ENCODE peak calls at places on chromosomes 5 and 9, in six cellular contexts. One of them, this sample, is unnamed.

GRCh38 chr5:154646841-154647759 is 108.1 kb upstream of the LARP1 start:
- DNase-seq in T-helper 9 cell: no peak
- DNase-seq in NT2/D1: no peak
- DNase-seq in HFF-Myc: no peak
- DNase-seq in endothelial cell: peak; percentile 14
- DNase-seq in activated CD8-positive, alpha-beta memory T cell treated with anti-CD3 and anti-CD28 coated beads, Interleukin-2, amount 50 U/mL, for 48 hours: peak; percentile 69
- DNase-seq in this sample: peak; percentile 67

GRCh38 chr9:90895786-90896185 is 94.2 kb downstream of the SYK start:
- DNase-seq in activated CD8-positive, alpha-beta memory T cell treated with anti-CD3 and anti-CD28 coated beads, Interleukin-2, amount 50 U/mL, for 48 hours: no peak
- DNase-seq in NT2/D1: no peak
- DNase-seq in HFF-Myc: no peak
- DNase-seq in endothelial cell: no peak
- DNase-seq in T-helper 9 cell: no peak
- DNase-seq in this sample: no peak

GRCh38 chr9:115333671-115334070 is 215.7 kb upstream of the TNC start:
- DNase-seq in HFF-Myc: no peak
- DNase-seq in endothelial cell: no peak
- DNase-seq in T-helper 9 cell: no peak
- DNase-seq in activated CD8-positive, alpha-beta memory T cell treated with anti-CD3 and anti-CD28 coated beads, Interleukin-2, amount 50 U/mL, for 48 hours: no peak
- DNase-seq in NT2/D1: no peak
- DNase-seq in this sample: no peak

GRCh38 chr9:109912726-109913460 is 132.9 kb downstream of the PALM2AKAP2 start:
- DNase-seq in endothelial cell: no peak
- DNase-seq in T-helper 9 cell: no peak
- DNase-seq in HFF-Myc: no peak
- DNase-seq in activated CD8-positive, alpha-beta memory T cell treated with anti-CD3 and anti-CD28 coated beads, Interleukin-2, amount 50 U/mL, for 48 hours: no peak
- DNase-seq in NT2/D1: no peak
- DNase-seq in this sample: peak; percentile 49

GRCh38 chr9:4196886-4197285 is 103.0 kb downstream of the GLIS3 start:
- DNase-seq in endothelial cell: no peak
- DNase-seq in NT2/D1: no peak
- DNase-seq in activated CD8-positive, alpha-beta memory T cell treated with anti-CD3 and anti-CD28 coated beads, Interleukin-2, amount 50 U/mL, for 48 hours: no peak
- DNase-seq in T-helper 9 cell: no peak
- DNase-seq in HFF-Myc: no peak
- DNase-seq in this sample: no peak

GRCh38 chr9:136090768-136091581 is 4.1 kb downstream of the NACC2 start:
- DNase-seq in T-helper 9 cell: no peak
- DNase-seq in NT2/D1: no peak
- DNase-seq in HFF-Myc: no peak
- DNase-seq in endothelial cell: no peak
- DNase-seq in activated CD8-positive, alpha-beta memory T cell treated with anti-CD3 and anti-CD28 coated beads, Interleukin-2, amount 50 U/mL, for 48 hours: no peak
- DNase-seq in this sample: peak; percentile 78

GRCh38 chr9:109272745-109273144 is 48.1 kb downstream of the EPB41L4B start:
- DNase-seq in endothelial cell: no peak
- DNase-seq in HFF-Myc: no peak
- DNase-seq in NT2/D1: no peak
- DNase-seq in T-helper 9 cell: no peak
- DNase-seq in activated CD8-positive, alpha-beta memory T cell treated with anti-CD3 and anti-CD28 coated beads, Interleukin-2, amount 50 U/mL, for 48 hours: no peak
- DNase-seq in this sample: no peak

GRCh38 chr5:122608222-122608621 is 166.7 kb upstream of the SNX2 start:
- DNase-seq in NT2/D1: no peak
- DNase-seq in HFF-Myc: no peak
- DNase-seq in activated CD8-positive, alpha-beta memory T cell treated with anti-CD3 and anti-CD28 coated beads, Interleukin-2, amount 50 U/mL, for 48 hours: no peak
- DNase-seq in endothelial cell: no peak
- DNase-seq in T-helper 9 cell: no peak
- DNase-seq in this sample: no peak

GRCh38 chr9:120910643-120911042 is 16.0 kb downstream of the TRAF1 start:
- DNase-seq in activated CD8-positive, alpha-beta memory T cell treated with anti-CD3 and anti-CD28 coated beads, Interleukin-2, amount 50 U/mL, for 48 hours: no peak
- DNase-seq in NT2/D1: no peak
- DNase-seq in T-helper 9 cell: no peak
- DNase-seq in endothelial cell: no peak
- DNase-seq in HFF-Myc: no peak
- DNase-seq in this sample: no peak

GRCh38 chr5:101160002-101160401 is 256.9 kb upstream of the ST8SIA4 start:
- DNase-seq in HFF-Myc: no peak
- DNase-seq in T-helper 9 cell: no peak
- DNase-seq in NT2/D1: no peak
- DNase-seq in endothelial cell: no peak
- DNase-seq in activated CD8-positive, alpha-beta memory T cell treated with anti-CD3 and anti-CD28 coated beads, Interleukin-2, amount 50 U/mL, for 48 hours: no peak
- DNase-seq in this sample: no peak

GRCh38 chr5:61252643-61252925 is 79.5 kb upstream of the ZSWIM6 start:
- DNase-seq in T-helper 9 cell: no peak
- DNase-seq in endothelial cell: no peak
- DNase-seq in activated CD8-positive, alpha-beta memory T cell treated with anti-CD3 and anti-CD28 coated beads, Interleukin-2, amount 50 U/mL, for 48 hours: no peak
- DNase-seq in NT2/D1: no peak
- DNase-seq in HFF-Myc: no peak
- DNase-seq in this sample: no peak

GRCh38 chr9:70093944-70094343 is 50.3 kb downstream of the MAMDC2 start:
- DNase-seq in HFF-Myc: no peak
- DNase-seq in NT2/D1: no peak
- DNase-seq in T-helper 9 cell: no peak
- DNase-seq in activated CD8-positive, alpha-beta memory T cell treated with anti-CD3 and anti-CD28 coated beads, Interleukin-2, amount 50 U/mL, for 48 hours: no peak
- DNase-seq in endothelial cell: no peak
- DNase-seq in this sample: no peak

GRCh38 chr9:72384710-72385475 is 19.9 kb upstream of the ZFAND5 start:
- DNase-seq in T-helper 9 cell: no peak
- DNase-seq in NT2/D1: no peak
- DNase-seq in activated CD8-positive, alpha-beta memory T cell treated with anti-CD3 and anti-CD28 coated beads, Interleukin-2, amount 50 U/mL, for 48 hours: no peak
- DNase-seq in endothelial cell: no peak
- DNase-seq in HFF-Myc: no peak
- DNase-seq in this sample: no peak

GRCh38 chr5:179313849-179314521 is 31.3 kb downstream of the ADAMTS2 start:
- DNase-seq in NT2/D1: no peak
- DNase-seq in T-helper 9 cell: no peak
- DNase-seq in activated CD8-positive, alpha-beta memory T cell treated with anti-CD3 and anti-CD28 coated beads, Interleukin-2, amount 50 U/mL, for 48 hours: no peak
- DNase-seq in endothelial cell: no peak
- DNase-seq in HFF-Myc: peak; percentile 75
- DNase-seq in this sample: peak; percentile 96

GRCh38 chr9:137317979-137318511 is 16.0 kb upstream of the NRARP start:
- DNase-seq in activated CD8-positive, alpha-beta memory T cell treated with anti-CD3 and anti-CD28 coated beads, Interleukin-2, amount 50 U/mL, for 48 hours: peak; percentile 48
- DNase-seq in NT2/D1: no peak
- DNase-seq in T-helper 9 cell: no peak
- DNase-seq in HFF-Myc: no peak
- DNase-seq in endothelial cell: no peak
- DNase-seq in this sample: no peak

GRCh38 chr9:97845130-97845529 is 7.9 kb upstream of the FOXE1 start:
- DNase-seq in activated CD8-positive, alpha-beta memory T cell treated with anti-CD3 and anti-CD28 coated beads, Interleukin-2, amount 50 U/mL, for 48 hours: no peak
- DNase-seq in endothelial cell: no peak
- DNase-seq in NT2/D1: no peak
- DNase-seq in T-helper 9 cell: no peak
- DNase-seq in HFF-Myc: no peak
- DNase-seq in this sample: no peak

GRCh38 chr5:139193928-139194327 is 4.2 kb downstream of the SIL1 start:
- DNase-seq in HFF-Myc: no peak
- DNase-seq in endothelial cell: no peak
- DNase-seq in T-helper 9 cell: no peak
- DNase-seq in NT2/D1: no peak
- DNase-seq in activated CD8-positive, alpha-beta memory T cell treated with anti-CD3 and anti-CD28 coated beads, Interleukin-2, amount 50 U/mL, for 48 hours: no peak
- DNase-seq in this sample: no peak

GRCh38 chr5:172010278-172010677 is 3.8 kb upstream of the FBXW11 start:
- DNase-seq in T-helper 9 cell: no peak
- DNase-seq in activated CD8-positive, alpha-beta memory T cell treated with anti-CD3 and anti-CD28 coated beads, Interleukin-2, amount 50 U/mL, for 48 hours: no peak
- DNase-seq in endothelial cell: no peak
- DNase-seq in HFF-Myc: no peak
- DNase-seq in NT2/D1: no peak
- DNase-seq in this sample: no peak

GRCh38 chr9:136059851-136060670 is 35.0 kb downstream of the NACC2 start:
- DNase-seq in T-helper 9 cell: no peak
- DNase-seq in endothelial cell: no peak
- DNase-seq in HFF-Myc: peak; percentile 17
- DNase-seq in NT2/D1: no peak
- DNase-seq in activated CD8-positive, alpha-beta memory T cell treated with anti-CD3 and anti-CD28 coated beads, Interleukin-2, amount 50 U/mL, for 48 hours: no peak
- DNase-seq in this sample: no peak

GRCh38 chr9:114026335-114026734 is 51.8 kb downstream of the AMBP start:
- DNase-seq in activated CD8-positive, alpha-beta memory T cell treated with anti-CD3 and anti-CD28 coated beads, Interleukin-2, amount 50 U/mL, for 48 hours: peak; percentile 18
- DNase-seq in T-helper 9 cell: no peak
- DNase-seq in NT2/D1: no peak
- DNase-seq in endothelial cell: no peak
- DNase-seq in HFF-Myc: no peak
- DNase-seq in this sample: no peak

GRCh38 chr9:95370064-95370463 is 52.6 kb upstream of the FANCC start:
- DNase-seq in T-helper 9 cell: no peak
- DNase-seq in HFF-Myc: no peak
- DNase-seq in activated CD8-positive, alpha-beta memory T cell treated with anti-CD3 and anti-CD28 coated beads, Interleukin-2, amount 50 U/mL, for 48 hours: no peak
- DNase-seq in NT2/D1: no peak
- DNase-seq in endothelial cell: no peak
- DNase-seq in this sample: no peak

GRCh38 chr9:70412678-70413426 is 1.6 kb downstream of the KLF9 start:
- DNase-seq in endothelial cell: peak; percentile 40
- DNase-seq in NT2/D1: no peak
- DNase-seq in activated CD8-positive, alpha-beta memory T cell treated with anti-CD3 and anti-CD28 coated beads, Interleukin-2, amount 50 U/mL, for 48 hours: peak; percentile 72
- DNase-seq in HFF-Myc: no peak
- DNase-seq in T-helper 9 cell: peak; percentile 45
- DNase-seq in this sample: peak; percentile 98

GRCh38 chr5:180194410-180195345 is 14.3 kb downstream of the RASGEF1C start:
- DNase-seq in NT2/D1: no peak
- DNase-seq in T-helper 9 cell: no peak
- DNase-seq in endothelial cell: no peak
- DNase-seq in activated CD8-positive, alpha-beta memory T cell treated with anti-CD3 and anti-CD28 coated beads, Interleukin-2, amount 50 U/mL, for 48 hours: no peak
- DNase-seq in HFF-Myc: no peak
- DNase-seq in this sample: peak; percentile 22

GRCh38 chr9:78592866-78593265 is 295.9 kb downstream of the PSAT1 start:
- DNase-seq in activated CD8-positive, alpha-beta memory T cell treated with anti-CD3 and anti-CD28 coated beads, Interleukin-2, amount 50 U/mL, for 48 hours: no peak
- DNase-seq in endothelial cell: no peak
- DNase-seq in HFF-Myc: no peak
- DNase-seq in T-helper 9 cell: no peak
- DNase-seq in NT2/D1: no peak
- DNase-seq in this sample: no peak

GRCh38 chr9:124216474-124217176 is 41.1 kb upstream of the NEK6 start:
- DNase-seq in NT2/D1: no peak
- DNase-seq in endothelial cell: no peak
- DNase-seq in activated CD8-positive, alpha-beta memory T cell treated with anti-CD3 and anti-CD28 coated beads, Interleukin-2, amount 50 U/mL, for 48 hours: peak; percentile 76
- DNase-seq in T-helper 9 cell: no peak
- DNase-seq in HFF-Myc: no peak
- DNase-seq in this sample: no peak

GRCh38 chr9:125649315-125649714 is 57.7 kb downstream of the MAPKAP1 start:
- DNase-seq in endothelial cell: no peak
- DNase-seq in NT2/D1: no peak
- DNase-seq in activated CD8-positive, alpha-beta memory T cell treated with anti-CD3 and anti-CD28 coated beads, Interleukin-2, amount 50 U/mL, for 48 hours: no peak
- DNase-seq in T-helper 9 cell: no peak
- DNase-seq in HFF-Myc: peak; percentile 55
- DNase-seq in this sample: no peak

GRCh38 chr5:78829811-78830499 is 155.2 kb downstream of the ARSB start:
- DNase-seq in endothelial cell: no peak
- DNase-seq in T-helper 9 cell: no peak
- DNase-seq in NT2/D1: no peak
- DNase-seq in activated CD8-positive, alpha-beta memory T cell treated with anti-CD3 and anti-CD28 coated beads, Interleukin-2, amount 50 U/mL, for 48 hours: no peak
- DNase-seq in HFF-Myc: no peak
- DNase-seq in this sample: peak; percentile 91

GRCh38 chr9:117414220-117414905 is 494 bp downstream of the ASTN2 start:
- DNase-seq in endothelial cell: peak; percentile 46
- DNase-seq in NT2/D1: no peak
- DNase-seq in HFF-Myc: no peak
- DNase-seq in T-helper 9 cell: no peak
- DNase-seq in activated CD8-positive, alpha-beta memory T cell treated with anti-CD3 and anti-CD28 coated beads, Interleukin-2, amount 50 U/mL, for 48 hours: no peak
- DNase-seq in this sample: peak; percentile 30

GRCh38 chr5:154276932-154277331 is 86.4 kb downstream of the GALNT10 start:
- DNase-seq in endothelial cell: no peak
- DNase-seq in activated CD8-positive, alpha-beta memory T cell treated with anti-CD3 and anti-CD28 coated beads, Interleukin-2, amount 50 U/mL, for 48 hours: no peak
- DNase-seq in HFF-Myc: peak; percentile 87
- DNase-seq in NT2/D1: no peak
- DNase-seq in T-helper 9 cell: no peak
- DNase-seq in this sample: peak; percentile 88

GRCh38 chr9:122125891-122126331 is 32.8 kb upstream of the TTLL11 start:
- DNase-seq in endothelial cell: no peak
- DNase-seq in activated CD8-positive, alpha-beta memory T cell treated with anti-CD3 and anti-CD28 coated beads, Interleukin-2, amount 50 U/mL, for 48 hours: peak; percentile 49
- DNase-seq in HFF-Myc: no peak
- DNase-seq in T-helper 9 cell: no peak
- DNase-seq in NT2/D1: no peak
- DNase-seq in this sample: peak; percentile 70

GRCh38 chr5:111997308-111998159 is 240.5 kb upstream of the NREP start:
- DNase-seq in T-helper 9 cell: no peak
- DNase-seq in endothelial cell: no peak
- DNase-seq in NT2/D1: no peak
- DNase-seq in activated CD8-positive, alpha-beta memory T cell treated with anti-CD3 and anti-CD28 coated beads, Interleukin-2, amount 50 U/mL, for 48 hours: no peak
- DNase-seq in HFF-Myc: peak; percentile 98
- DNase-seq in this sample: no peak

GRCh38 chr5:102666164-102666951 is 88.7 kb upstream of the PAM start:
- DNase-seq in T-helper 9 cell: no peak
- DNase-seq in endothelial cell: no peak
- DNase-seq in activated CD8-positive, alpha-beta memory T cell treated with anti-CD3 and anti-CD28 coated beads, Interleukin-2, amount 50 U/mL, for 48 hours: no peak
- DNase-seq in NT2/D1: no peak
- DNase-seq in HFF-Myc: peak; percentile 73
- DNase-seq in this sample: peak; percentile 31

GRCh38 chr9:129547869-129548570 is 72.9 kb downstream of the C9orf50 start:
- DNase-seq in NT2/D1: no peak
- DNase-seq in activated CD8-positive, alpha-beta memory T cell treated with anti-CD3 and anti-CD28 coated beads, Interleukin-2, amount 50 U/mL, for 48 hours: no peak
- DNase-seq in T-helper 9 cell: no peak
- DNase-seq in endothelial cell: no peak
- DNase-seq in HFF-Myc: no peak
- DNase-seq in this sample: no peak

GRCh38 chr5:166571668-166572067 is 1719.8 kb upstream of the WWC1 start:
- DNase-seq in T-helper 9 cell: no peak
- DNase-seq in activated CD8-positive, alpha-beta memory T cell treated with anti-CD3 and anti-CD28 coated beads, Interleukin-2, amount 50 U/mL, for 48 hours: no peak
- DNase-seq in HFF-Myc: no peak
- DNase-seq in endothelial cell: no peak
- DNase-seq in NT2/D1: no peak
- DNase-seq in this sample: no peak